ENCODE peak calls at places on chromosomes 4 and X, in five cellular contexts. R is heart right ventricle, F is GM10248, V is epithelial cell of esophagus, N is hepatocyte. X is an unnamed sample.

GRCh38 chr4:128323401-128323800 is 35.8 kb upstream of the PGRMC2 start:
- DNase-seq in R (no peak), F (no peak), N (no peak), V (peak), X (no peak)

GRCh38 chr4:1744552-1744951 is 23.2 kb downstream of the TACC3 start:
- DNase-seq in N (no peak), V (no peak), R (no peak), F (no peak), X (no peak)

GRCh38 chrX:22629105-22629725 is 356.5 kb downstream of the CBLL2 start:
- DNase-seq in R (no peak), F (no peak), N (no peak), V (peak), X (no peak)

GRCh38 chrX:103584606-103585005 is 709 bp upstream of the TCEAL4 start:
- DNase-seq in N (no peak), F (no peak), R (no peak), V (no peak), X (no peak)

GRCh38 chr4:165476214-165477098 is 97.6 kb downstream of the CPE start:
- DNase-seq in R (no peak), N (peak), F (no peak), V (peak), X (no peak)

GRCh38 chr4:124903995-124904722 is 191.6 kb upstream of the ANKRD50 start:
- DNase-seq in R (no peak), V (peak), N (peak), F (no peak), X (no peak)

GRCh38 chr4:10442976-10443375 is 14.2 kb downstream of the ZNF518B start:
- DNase-seq in N (no peak), F (no peak), R (no peak), V (no peak), X (no peak)

GRCh38 chr4:118742050-118742449 is 56.9 kb downstream of the METTL14 start:
- DNase-seq in F (no peak), N (no peak), R (no peak), V (no peak), X (no peak)

GRCh38 chr4:78312989-78313753 is 238.4 kb upstream of the ANXA3 start:
- DNase-seq in V (no peak), F (no peak), R (no peak), N (no peak), X (no peak)

GRCh38 chr4:138499627-138500026 is 257.5 kb upstream of the SLC7A11 start:
- DNase-seq in V (no peak), R (no peak), F (no peak), N (no peak), X (no peak)

GRCh38 chr4:182235016-182235415 is 8.2 kb upstream of the TENM3 start:
- DNase-seq in F (no peak), V (no peak), R (no peak), N (no peak), X (no peak)

GRCh38 chrX:307261-308111 is 11.1 kb downstream of the GTPBP6 start:
- DNase-seq in V (no peak), N (no peak), R (no peak), F (no peak), X (no peak)

GRCh38 chr4:1470816-1471442 is 64.7 kb upstream of the NKX1-1 start:
- DNase-seq in R (peak), N (no peak), F (no peak), V (no peak), X (no peak)

GRCh38 chr4:8906991-8907595 is 35.5 kb upstream of the HMX1 start:
- DNase-seq in V (no peak), F (no peak), N (no peak), R (no peak), X (no peak)

GRCh38 chr4:27009539-27009938 is 148.9 kb downstream of the STIM2 start:
- DNase-seq in R (no peak), N (no peak), F (no peak), V (no peak), X (no peak)

GRCh38 chr4:138639018-138639876 is 376.3 kb upstream of the NOCT start:
- DNase-seq in R (no peak), F (no peak), N (no peak), V (peak), X (no peak)

GRCh38 chr4:10461850-10462400 is 4.7 kb upstream of the ZNF518B start:
- DNase-seq in R (no peak), F (no peak), V (no peak), N (no peak), X (no peak)

GRCh38 chrX:22467571-22467970 is 194.9 kb downstream of the CBLL2 start:
- DNase-seq in R (no peak), N (no peak), V (no peak), F (no peak), X (no peak)

GRCh38 chr4:32840461-32841189 is 2120.5 kb downstream of the PCDH7 start:
- DNase-seq in N (no peak), F (no peak), R (no peak), V (no peak), X (no peak)

GRCh38 chrX:153504445-153505016 is 9.8 kb downstream of the BGN start:
- DNase-seq in N (no peak), R (no peak), V (no peak), F (no peak), X (no peak)

GRCh38 chr4:26235500-26235899 is 85.3 kb upstream of the RBPJ start:
- DNase-seq in R (peak), F (no peak), N (peak), V (peak), X (no peak)

GRCh38 chrX:114097866-114098265 is 486.0 kb upstream of the HTR2C start:
- DNase-seq in V (no peak), F (no peak), N (no peak), R (no peak), X (no peak)

GRCh38 chr4:153781717-153782416 is 7.0 kb downstream of the SFRP2 start:
- DNase-seq in N (no peak), V (peak), F (no peak), R (no peak), X (no peak)

GRCh38 chr4:10164877-10165283 is 48.3 kb upstream of the WDR1 start:
- DNase-seq in R (peak), N (peak), V (peak), F (peak), X (peak)

GRCh38 chr4:94304365-94304971 is 38.2 kb downstream of the HPGDS start:
- DNase-seq in R (no peak), F (peak), V (peak), N (peak), X (peak)

GRCh38 chr4:127410201-127410600 is 222.6 kb upstream of the INTU start:
- DNase-seq in V (no peak), N (no peak), F (no peak), R (no peak), X (no peak)

GRCh38 chr4:15963568-15963967 is 593 bp upstream of the FGFBP2 start:
- DNase-seq in R (no peak), N (no peak), V (no peak), F (peak), X (peak)

GRCh38 chr4:23374280-23374679 is 515.6 kb downstream of the PPARGC1A start:
- DNase-seq in F (no peak), V (peak), N (peak), R (no peak), X (no peak)

GRCh38 chr4:16794816-16795445 is 103.5 kb downstream of the LDB2 start:
- DNase-seq in R (peak), F (peak), N (peak), V (peak), X (peak)

GRCh38 chr4:120716346-120716745 is 206.2 kb downstream of the PRDM5 start:
- DNase-seq in N (no peak), V (no peak), R (no peak), F (no peak), X (no peak)

GRCh38 chr4:65482410-65482809 is 187.9 kb downstream of the EPHA5 start:
- DNase-seq in N (no peak), F (no peak), V (peak), R (no peak), X (no peak)

GRCh38 chr4:163623787-163624186 is 129.3 kb downstream of the TMA16 start:
- DNase-seq in R (no peak), N (no peak), V (no peak), F (no peak), X (no peak)

GRCh38 chrX:130165181-130165702 is 399 bp downstream of the AIFM1 start:
- DNase-seq in N (no peak), R (no peak), V (peak), F (no peak), X (peak)

GRCh38 chr4:101205878-101206277 is 141.4 kb downstream of the PPP3CA start:
- DNase-seq in R (no peak), V (peak), N (no peak), F (peak), X (peak)

GRCh38 chrX:1420371-1420770 is 28.5 kb upstream of the SLC25A6 start:
- DNase-seq in R (no peak), N (no peak), V (no peak), F (no peak), X (no peak)

GRCh38 chr4:155582971-155583437 is 83.6 kb upstream of the GUCY1A1 start:
- DNase-seq in V (peak), F (no peak), R (no peak), N (no peak), X (peak)

GRCh38 chr4:10026485-10026884 is 5.2 kb upstream of the SLC2A9 start:
- DNase-seq in V (peak), F (no peak), R (no peak), N (no peak), X (no peak)

GRCh38 chr4:4784379-4784778 is 75.1 kb upstream of the MSX1 start:
- DNase-seq in N (no peak), R (no peak), V (no peak), F (no peak), X (no peak)

GRCh38 chrX:108126661-108127060 is 35.1 kb downstream of the ATG4A start:
- DNase-seq in V (no peak), N (no peak), R (no peak), F (no peak), X (no peak)

GRCh38 chrX:108131471-108131870 is 39.9 kb downstream of the ATG4A start:
- DNase-seq in F (no peak), V (peak), R (no peak), N (no peak), X (no peak)

GRCh38 chrX:108130889-108131288 is 39.3 kb downstream of the ATG4A start:
- DNase-seq in N (no peak), F (no peak), R (no peak), V (no peak), X (no peak)

GRCh38 chrX:108134724-108135123 is 43.1 kb downstream of the ATG4A start:
- DNase-seq in R (no peak), V (no peak), F (no peak), N (no peak), X (peak)

DNA sequence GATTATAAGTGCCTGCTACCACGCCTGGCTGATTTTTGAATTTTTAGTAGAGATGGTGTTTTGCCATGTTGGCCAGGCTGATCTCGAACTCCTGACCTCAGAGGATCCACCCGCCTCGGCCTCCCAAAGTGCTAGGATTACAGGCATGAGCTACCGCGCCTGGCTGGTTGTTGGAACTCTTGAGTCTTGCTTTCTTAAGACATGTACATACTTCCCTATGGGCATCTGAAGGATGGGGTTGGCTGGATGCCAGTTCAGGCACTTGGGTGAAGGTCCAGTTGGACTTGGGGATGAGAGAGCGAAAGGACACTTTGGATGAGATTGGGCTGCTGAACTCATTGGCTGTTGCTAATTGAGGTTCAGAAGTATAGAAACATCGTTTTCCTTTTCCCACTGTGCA is 40.5 kb downstream of the ATG4A start:
- DNase-seq in V (no peak), N (no peak), F (no peak), R (no peak), X (no peak)
- TF ChIP-seq CTCF in V (no peak), N (no peak), F (no peak), R (no peak), X (no peak)

DNA sequence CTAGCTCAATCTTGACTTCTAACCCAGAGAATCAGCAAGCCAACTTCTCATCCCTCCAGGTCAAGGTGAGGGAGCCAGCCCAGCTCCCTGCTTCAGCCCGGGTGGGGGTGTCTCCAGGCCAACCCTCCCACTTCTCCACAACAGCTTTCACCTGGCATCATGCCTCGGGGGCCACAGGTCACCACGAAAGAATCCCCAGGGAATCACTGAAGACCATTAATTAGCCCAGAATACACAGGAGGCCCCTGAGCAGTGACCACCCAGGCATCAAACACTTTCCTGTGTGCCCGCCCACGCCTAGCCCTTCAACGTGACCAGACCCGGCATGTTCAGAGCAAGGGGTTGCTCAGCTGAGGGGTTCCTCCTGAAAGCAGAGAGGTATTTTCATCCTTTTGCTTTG is 646.7 kb downstream of the BCOR start:
- DNase-seq in F (no peak), N (no peak), V (no peak), R (no peak), X (no peak)
- TF ChIP-seq CTCF in F (no peak), N (no peak), V (no peak), R (no peak), X (no peak)

GRCh38 chrX:38305971-38306370 is 21.3 kb downstream of the RPGR start:
- DNase-seq in V (no peak), F (no peak), R (no peak), N (peak), X (no peak)

GRCh38 chrX:38304010-38304409 is 23.3 kb downstream of the RPGR start:
- DNase-seq in V (peak), R (no peak), F (no peak), N (peak), X (no peak)
- TF ChIP-seq CTCF in V (peak), R (no peak), F (no peak), N (peak), X (no peak)

GRCh38 chr4:177671845-177672244 is 229.6 kb upstream of the AGA start:
- DNase-seq in V (no peak), N (no peak), R (no peak), F (no peak), X (no peak)

GRCh38 chr4:177671387-177671786 is 229.2 kb upstream of the AGA start:
- DNase-seq in R (no peak), N (no peak), F (no peak), V (no peak), X (no peak)

GRCh38 chr4:177667687-177668086 is 225.4 kb upstream of the AGA start:
- DNase-seq in V (peak), R (no peak), N (no peak), F (no peak), X (no peak)
- TF ChIP-seq CTCF in V (peak), R (no peak), N (peak), F (no peak), X (no peak)

DNA sequence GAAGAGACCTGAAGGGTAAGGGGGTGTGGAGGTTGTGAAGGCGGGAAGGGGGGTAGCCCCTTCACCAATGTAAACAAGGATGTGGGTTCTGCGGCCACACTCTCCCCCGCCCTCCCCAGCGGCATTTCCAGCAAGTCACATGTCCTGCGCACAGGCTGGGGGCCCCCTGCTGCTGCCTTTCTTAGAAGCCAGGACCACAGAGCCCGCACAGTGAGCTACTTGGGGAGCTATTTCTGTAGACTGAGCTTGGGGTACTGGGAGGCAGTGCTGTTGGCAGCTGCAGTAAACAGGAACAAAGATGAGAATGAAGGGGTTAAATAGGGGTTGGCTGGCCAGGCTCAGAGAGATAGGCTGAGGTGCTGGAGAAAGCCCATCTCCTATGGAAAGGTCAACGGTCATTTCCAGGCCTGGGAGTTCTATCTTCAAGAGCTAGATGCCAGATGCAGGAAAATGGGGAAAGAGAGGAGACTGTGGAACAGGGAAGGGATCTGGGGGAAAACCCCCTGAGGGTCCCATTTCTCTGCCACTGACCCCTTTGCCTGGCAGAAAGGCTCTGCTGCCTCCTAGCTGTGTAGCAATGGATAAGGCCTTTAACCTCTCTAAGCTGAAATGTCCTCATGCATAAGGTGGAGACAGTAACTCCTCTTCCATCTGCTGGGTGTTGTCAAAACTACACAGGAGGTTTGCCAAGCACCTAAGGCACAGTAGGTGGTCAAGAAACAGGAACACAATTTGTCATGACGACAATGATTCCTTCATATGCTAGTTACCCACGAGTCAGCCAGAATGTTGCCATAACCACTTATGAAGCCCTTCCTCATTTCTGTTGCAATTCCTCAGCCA is 18.5 kb upstream of the PIM2 start:
- DNase-seq in V (no peak), F (peak), N (no peak), R (peak), X (peak)
- TF ChIP-seq CTCF in V (no peak), F (peak), N (peak), R (no peak), X (peak)

GRCh38 chr4:74794341-74794801 is at the start of gene BTC:
- DNase-seq in R (peak), F (peak), V (peak), N (peak), X (peak)
- TF ChIP-seq CTCF in R (no peak), F (no peak), V (peak), N (peak), X (no peak)

GRCh38 chrX:20789103-20789502 is 522.4 kb upstream of the RPS6KA3 start:
- DNase-seq in V (no peak), F (no peak), R (no peak), N (peak), X (no peak)
- TF ChIP-seq CTCF in V (no peak), F (no peak), R (no peak), N (no peak), X (no peak)

GRCh38 chrX:75038925-75039324 is 113.7 kb upstream of the NEXMIF start:
- DNase-seq in F (no peak), V (peak), R (no peak), N (no peak), X (peak)
- TF ChIP-seq CTCF in F (peak), V (no peak), R (no peak), N (no peak), X (peak)